ENCODE peak calls at places on chromosomes 12 and 14, in four cellular contexts. L is foreskin fibroblast, E is HepG2, Z is fibroblast of lung. W is an unnamed sample.

GRCh38 chr12:46187023-46187422 is 81.8 kb downstream of the SLC38A1 start:
- DNase-seq in L (peak), E (no peak), Z (peak), W (peak)

GRCh38 chr12:88390811-88391210 is 189.5 kb downstream of the KITLG start:
- DNase-seq in Z (no peak), E (no peak), L (no peak), W (no peak)

GRCh38 chr14:81161749-81162148 is 59.0 kb downstream of the GTF2A1 start:
- DNase-seq in L (no peak), E (no peak), Z (no peak), W (no peak)

GRCh38 chr14:103127861-103128598 is 4.8 kb downstream of the TNFAIP2 start:
- DNase-seq in L (no peak), E (no peak), Z (no peak), W (no peak)

GRCh38 chr12:66903782-66904396 is 225.0 kb upstream of the GRIP1 start:
- DNase-seq in Z (no peak), L (no peak), E (no peak), W (no peak)

GRCh38 chr14:74141703-74142102 is 56.9 kb downstream of the LIN52 start:
- DNase-seq in Z (peak), E (peak), L (peak), W (no peak)

GRCh38 chr12:28507867-28508266 is 317.6 kb downstream of the CCDC91 start:
- DNase-seq in E (no peak), L (no peak), Z (no peak), W (no peak)

GRCh38 chr12:24424889-24425600 is 475.6 kb upstream of the SOX5 start:
- DNase-seq in Z (no peak), E (no peak), L (no peak), W (no peak)

GRCh38 chr14:77920312-77920711 is 120.4 kb downstream of the ADCK1 start:
- DNase-seq in L (no peak), E (no peak), Z (no peak), W (no peak)

GRCh38 chr14:61812347-61813100 is 50.3 kb downstream of the SNAPC1 start:
- DNase-seq in L (peak), E (no peak), Z (no peak), W (no peak)

GRCh38 chr12:100830003-100830795 is 35.6 kb downstream of the ANO4 start:
- DNase-seq in Z (no peak), E (no peak), L (no peak), W (no peak)

GRCh38 chr12:110266980-110267620 is 13.9 kb upstream of the ATP2A2 start:
- DNase-seq in L (peak), E (no peak), Z (peak), W (peak)

GRCh38 chr12:26114720-26115406 is 10.0 kb downstream of the BHLHE41 start:
- DNase-seq in Z (no peak), L (peak), E (no peak), W (no peak)

GRCh38 chr12:26113853-26114719 is 10.8 kb downstream of the BHLHE41 start:
- DNase-seq in L (peak), E (peak), Z (peak), W (no peak)

GRCh38 chr12:26112232-26112631 is 12.6 kb downstream of the BHLHE41 start:
- DNase-seq in Z (no peak), L (no peak), E (no peak), W (no peak)

GRCh38 chr12:26112703-26113147 is 12.1 kb downstream of the BHLHE41 start:
- DNase-seq in Z (no peak), L (no peak), E (no peak), W (no peak)

GRCh38 chr12:26113194-26113654 is 11.6 kb downstream of the BHLHE41 start:
- DNase-seq in E (no peak), Z (no peak), L (no peak), W (no peak)
- TF ChIP-seq CTCF in E (no peak), Z (no peak), L (no peak), W (no peak)

GRCh38 chr12:126708492-126708896 is 1558.5 kb upstream of the TMEM132C start:
- DNase-seq in E (no peak), Z (no peak), L (peak), W (peak)
- H3K4me3 ChIP-seq in E (no peak), Z (no peak), L (no peak), W (no peak)

GRCh38 chr14:65808390-65808789 is 395.9 kb downstream of the FUT8 start:
- DNase-seq in Z (no peak), L (no peak), E (no peak), W (no peak)
- TF ChIP-seq CTCF in Z (no peak), L (no peak), E (no peak), W (no peak)

DNA sequence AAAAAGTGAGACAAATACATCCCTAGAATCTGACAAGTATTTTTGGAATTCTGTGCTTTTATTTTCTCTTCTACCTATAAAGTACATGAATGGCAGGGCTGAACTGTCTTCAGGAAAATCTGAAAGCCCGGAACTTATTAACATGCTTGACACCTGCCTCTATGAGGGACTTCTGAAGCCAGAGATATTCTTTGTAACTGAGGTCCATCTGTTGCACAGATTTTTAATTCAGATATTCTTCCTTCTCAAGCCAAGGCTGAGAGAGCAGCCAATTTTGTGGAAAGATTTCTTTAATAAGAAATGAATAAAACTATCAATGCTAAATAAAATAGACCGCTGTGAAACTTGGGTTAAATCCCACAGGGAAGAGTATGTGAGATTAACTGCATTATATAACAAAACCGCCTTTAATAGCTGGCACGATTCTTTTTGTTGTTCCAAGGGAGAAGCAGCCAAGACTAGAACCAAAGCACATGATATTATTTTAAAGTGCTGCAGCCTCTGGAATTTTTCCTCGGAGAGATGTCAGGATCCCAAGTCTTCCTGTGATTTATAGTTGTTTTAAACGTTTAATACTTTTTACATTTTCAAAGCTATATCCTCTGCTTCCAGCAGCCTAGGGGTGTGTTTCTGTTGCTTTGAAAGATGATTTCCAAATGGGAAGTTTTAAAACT is 148.9 kb downstream of the CRADD start:
- DNase-seq in L (peak), E (no peak), Z (peak), W (no peak)
- H3K4me3 ChIP-seq in L (no peak), E (no peak), Z (no peak), W (no peak)

DNA sequence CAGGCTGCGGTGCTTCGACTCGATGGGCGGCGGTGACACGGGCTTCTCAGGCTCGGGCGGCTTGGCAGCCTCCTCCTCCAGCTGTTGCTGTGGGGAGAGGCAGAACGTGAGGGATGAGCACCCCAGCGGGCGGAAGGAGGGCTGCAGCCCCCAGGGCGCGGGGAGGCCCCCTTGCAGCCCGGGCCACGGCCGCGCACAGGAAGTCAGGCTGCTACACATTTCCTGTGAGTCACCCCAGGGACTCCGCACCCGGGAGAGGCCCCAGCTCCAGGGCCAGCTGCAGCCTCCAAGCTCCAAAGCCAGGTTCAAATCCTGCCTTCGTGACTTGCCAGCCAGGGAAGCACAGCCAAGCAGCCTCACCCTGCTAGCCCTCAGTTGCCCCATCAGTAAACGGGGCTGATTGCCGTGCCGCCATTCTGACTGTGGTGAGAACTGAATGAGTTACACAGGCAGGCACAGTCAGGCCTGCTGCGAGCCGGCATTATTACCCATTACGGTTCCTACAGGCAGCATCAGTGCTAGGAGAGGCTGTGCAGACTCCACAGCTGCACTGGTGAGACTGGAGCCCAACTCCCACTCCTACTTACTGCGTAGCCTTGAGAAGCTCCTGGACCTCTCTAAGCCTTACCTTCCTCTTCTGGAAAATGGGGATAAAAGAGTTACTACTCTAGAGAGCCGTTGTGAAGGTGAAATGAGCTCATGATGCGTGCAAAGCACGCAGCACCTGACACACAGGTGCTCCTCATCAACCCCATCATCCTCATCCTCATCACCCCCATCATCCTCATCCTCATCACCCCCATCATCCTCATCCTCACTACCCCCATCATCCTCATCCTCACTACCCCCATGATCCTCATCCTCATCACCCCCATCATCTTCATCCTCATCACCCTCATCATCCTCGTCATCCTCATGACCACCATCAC is 100.9 kb downstream of the NCOR2 start:
- DNase-seq in L (no peak), Z (no peak), E (no peak), W (no peak)
- TF ChIP-seq CTCF in L (no peak), Z (no peak), E (no peak), W (no peak)

W was measured in HFF-Myc.